ENCODE peak calls at places on chromosomes 5 and 9, in six cellular contexts. D is K562, S is HepG2, E is GM12878, L is HCT116, F is H1. Q is an unnamed sample. For H3K4me1, the result is how much of the 10 kb centered on the place peaks cover.

GRCh38 chr5:7420506-7421280 is 24.8 kb downstream of the ADCY2 start:
- DNase-seq in D (no peak), S (no peak), E (no peak), L (no peak), F (no peak), Q (peak)

GRCh38 chr5:88683506-88684135 is 199.4 kb downstream of the MEF2C start:
- DNase-seq in D (peak), S (peak), E (no peak), L (no peak), F (peak), Q (no peak)

GRCh38 chr5:179698935-179699639 is at the start of gene CANX:
- DNase-seq in D (no peak), S (no peak), E (no peak), L (no peak), F (no peak), Q (no peak)

GRCh38 chr9:103188966-103189365 is 193.8 kb downstream of the CYLC2 start:
- DNase-seq in D (no peak), S (no peak), E (no peak), L (no peak), F (no peak), Q (no peak)

GRCh38 chr5:11050596-11051304 is 289.7 kb upstream of the DAP start:
- DNase-seq in D (no peak), S (no peak), E (no peak), L (no peak), F (no peak), Q (no peak)

GRCh38 chr9:91908746-91909145 is 41.3 kb downstream of the ROR2 start:
- DNase-seq in D (no peak), S (no peak), E (no peak), L (no peak), F (no peak), Q (no peak)

GRCh38 chr5:142119051-142119625 is 10.6 kb downstream of the NDFIP1 start:
- DNase-seq in D (no peak), S (no peak), E (no peak), L (no peak), F (no peak), Q (no peak)

GRCh38 chr5:31193591-31194457 is at the start of gene CDH6:
- DNase-seq in D (no peak), S (no peak), E (no peak), L (no peak), F (peak), Q (peak)

GRCh38 chr9:18347381-18348084 is 126.4 kb upstream of the ADAMTSL1 start:
- DNase-seq in D (no peak), S (no peak), E (no peak), L (no peak), F (no peak), Q (no peak)

GRCh38 chr9:36728651-36729520 is 156.2 kb downstream of the MELK start:
- DNase-seq in D (peak), S (peak), E (peak), L (peak), F (peak), Q (peak)

GRCh38 chr5:882253-883185 is 10.1 kb downstream of the BRD9 start:
- DNase-seq in D (no peak), S (no peak), E (no peak), L (no peak), F (no peak), Q (no peak)

GRCh38 chr5:154753792-154754191 is 1.4 kb upstream of the LARP1 start:
- DNase-seq in D (peak), S (no peak), E (no peak), L (no peak), F (no peak), Q (no peak)

GRCh38 chr9:121861501-121862180 is 210.2 kb downstream of the DAB2IP start:
- DNase-seq in D (peak), S (peak), E (no peak), L (peak), F (peak), Q (peak)

GRCh38 chr5:162593881-162594280 is 526.3 kb downstream of the GABRG2 start:
- DNase-seq in D (no peak), S (no peak), E (no peak), L (no peak), F (no peak), Q (no peak)

GRCh38 chr9:134065720-134066419 is 2.0 kb downstream of the BRD3 start:
- DNase-seq in D (peak), S (peak), E (peak), L (no peak), F (no peak), Q (no peak)

GRCh38 chr5:178150977-178151734 is 2.5 kb downstream of the NHP2 start:
- DNase-seq in D (no peak), S (no peak), E (no peak), L (no peak), F (no peak), Q (no peak)

GRCh38 chr5:133993152-133993548 is 11.6 kb downstream of the VDAC1 start:
- DNase-seq in D (no peak), S (no peak), E (no peak), L (no peak), F (no peak), Q (no peak)

GRCh38 chr9:132798817-132799790 is 79.0 kb downstream of the AK8 start:
- DNase-seq in D (peak), S (peak), E (no peak), L (no peak), F (no peak), Q (no peak)

GRCh38 chr9:90805006-90805993 is 3.7 kb downstream of the SYK start:
- DNase-seq in D (peak), S (no peak), E (no peak), L (no peak), F (no peak), Q (no peak)
- H3K4me1 ChIP-seq in D (under half), S (under half), E (under half), L (under half), F (under half), Q (under half)

GRCh38 chr5:132873119-132873929 is at the start of gene LEAP2:
- DNase-seq in D (peak), S (peak), E (no peak), L (no peak), F (no peak), Q (no peak)
- TF ChIP-seq ZNF274 in D (no peak), S (no peak), E (no peak), L (no peak), F (no peak), Q (no peak)

GRCh38 chr5:9885164-9885563 is 255.0 kb upstream of the TAS2R1 start:
- DNase-seq in D (no peak), S (no peak), E (no peak), L (no peak), F (no peak), Q (no peak)

GRCh38 chr5:9892696-9893095 is 262.5 kb upstream of the TAS2R1 start:
- DNase-seq in D (no peak), S (no peak), E (no peak), L (no peak), F (no peak), Q (no peak)

GRCh38 chr5:9894571-9895304 is 264.6 kb upstream of the TAS2R1 start:
- DNase-seq in D (no peak), S (no peak), E (no peak), L (no peak), F (no peak), Q (no peak)

GRCh38 chr5:9888517-9888916 is 258.4 kb upstream of the TAS2R1 start:
- DNase-seq in D (no peak), S (no peak), E (no peak), L (no peak), F (no peak), Q (no peak)

GRCh38 chr5:9889511-9889910 is 259.4 kb upstream of the TAS2R1 start:
- DNase-seq in D (no peak), S (no peak), E (no peak), L (no peak), F (no peak), Q (no peak)
- H3K9ac ChIP-seq in D (no peak), S (no peak), E (no peak), L (no peak), F (no peak), Q (no peak)

GRCh38 chr9:21677834-21678233 is 124.6 kb upstream of the MTAP start:
- DNase-seq in D (no peak), S (no peak), E (no peak), L (peak), F (no peak), Q (no peak)
- H3K4me1 ChIP-seq in D (under half), S (under half), E (under half), L (half or more), F (under half), Q (under half)